ENCODE peak calls at places on chromosomes 2 and 18, in nine cellular contexts. One of them, this sample, is unnamed.
A peak's percentile ranks its signal among the peaks of the same experiment; 100 is the strongest.

GRCh38 chr2:82260521-82260920 is 1956.0 kb upstream of the LRRTM1 start:
- DNase-seq in CD4-positive, alpha-beta T cell: no peak
- DNase-seq in OCI-LY7: no peak
- DNase-seq in A549: no peak
- DNase-seq in endothelial cell: no peak
- DNase-seq in IMR-90: no peak
- DNase-seq in nephron progenitor cell: no peak
- DNase-seq in hepatocyte: no peak
- DNase-seq in cardiac muscle cell: no peak
- DNase-seq in this sample: no peak

GRCh38 chr2:161990036-161990435 is 84.0 kb downstream of the DPP4 start:
- DNase-seq in CD4-positive, alpha-beta T cell: no peak
- DNase-seq in OCI-LY7: no peak
- DNase-seq in A549: no peak
- DNase-seq in endothelial cell: no peak
- DNase-seq in IMR-90: no peak
- DNase-seq in nephron progenitor cell: no peak
- DNase-seq in hepatocyte: no peak
- DNase-seq in cardiac muscle cell: no peak
- DNase-seq in this sample: no peak

GRCh38 chr2:157480182-157480961 is 36.5 kb upstream of the CYTIP start:
- DNase-seq in CD4-positive, alpha-beta T cell: no peak
- DNase-seq in OCI-LY7: no peak
- DNase-seq in A549: no peak
- DNase-seq in endothelial cell: no peak
- DNase-seq in IMR-90: peak; percentile 24
- DNase-seq in nephron progenitor cell: no peak
- DNase-seq in hepatocyte: no peak
- DNase-seq in cardiac muscle cell: no peak
- DNase-seq in this sample: no peak

GRCh38 chr18:79818631-79819030 is 20.9 kb downstream of the KCNG2 start:
- DNase-seq in CD4-positive, alpha-beta T cell: no peak
- DNase-seq in OCI-LY7: no peak
- DNase-seq in A549: no peak
- DNase-seq in endothelial cell: no peak
- DNase-seq in IMR-90: no peak
- DNase-seq in nephron progenitor cell: no peak
- DNase-seq in hepatocyte: no peak
- DNase-seq in cardiac muscle cell: no peak
- DNase-seq in this sample: no peak

GRCh38 chr2:212147921-212148513 is 390.6 kb downstream of the ERBB4 start:
- DNase-seq in CD4-positive, alpha-beta T cell: no peak
- DNase-seq in OCI-LY7: peak; percentile 2
- DNase-seq in A549: no peak
- DNase-seq in endothelial cell: no peak
- DNase-seq in IMR-90: peak; percentile 1
- DNase-seq in nephron progenitor cell: no peak
- DNase-seq in hepatocyte: peak; percentile 18
- DNase-seq in cardiac muscle cell: peak; percentile 19
- DNase-seq in this sample: no peak

GRCh38 chr2:130849896-130850787 is 13.4 kb downstream of the ARHGEF4 start:
- DNase-seq in CD4-positive, alpha-beta T cell: no peak
- DNase-seq in OCI-LY7: no peak
- DNase-seq in A549: no peak
- DNase-seq in endothelial cell: no peak
- DNase-seq in IMR-90: no peak
- DNase-seq in nephron progenitor cell: no peak
- DNase-seq in hepatocyte: no peak
- DNase-seq in cardiac muscle cell: no peak
- DNase-seq in this sample: no peak

GRCh38 chr2:237278593-237278992 is 135.4 kb downstream of the COL6A3 start:
- DNase-seq in CD4-positive, alpha-beta T cell: no peak
- DNase-seq in OCI-LY7: no peak
- DNase-seq in A549: no peak
- DNase-seq in endothelial cell: no peak
- DNase-seq in IMR-90: peak; percentile 73
- DNase-seq in nephron progenitor cell: no peak
- DNase-seq in hepatocyte: no peak
- DNase-seq in cardiac muscle cell: no peak
- DNase-seq in this sample: no peak

GRCh38 chr2:111671426-111672150 is 212.4 kb downstream of the ANAPC1 start:
- DNase-seq in CD4-positive, alpha-beta T cell: no peak
- DNase-seq in OCI-LY7: peak; percentile 35
- DNase-seq in A549: no peak
- DNase-seq in endothelial cell: no peak
- DNase-seq in IMR-90: no peak
- DNase-seq in nephron progenitor cell: no peak
- DNase-seq in hepatocyte: no peak
- DNase-seq in cardiac muscle cell: no peak
- DNase-seq in this sample: no peak

GRCh38 chr2:237424544-237424943 is 10.6 kb upstream of the COL6A3 start:
- DNase-seq in CD4-positive, alpha-beta T cell: no peak
- DNase-seq in OCI-LY7: no peak
- DNase-seq in A549: no peak
- DNase-seq in endothelial cell: no peak
- DNase-seq in IMR-90: no peak
- DNase-seq in nephron progenitor cell: no peak
- DNase-seq in hepatocyte: no peak
- DNase-seq in cardiac muscle cell: no peak
- DNase-seq in this sample: no peak

DNA sequence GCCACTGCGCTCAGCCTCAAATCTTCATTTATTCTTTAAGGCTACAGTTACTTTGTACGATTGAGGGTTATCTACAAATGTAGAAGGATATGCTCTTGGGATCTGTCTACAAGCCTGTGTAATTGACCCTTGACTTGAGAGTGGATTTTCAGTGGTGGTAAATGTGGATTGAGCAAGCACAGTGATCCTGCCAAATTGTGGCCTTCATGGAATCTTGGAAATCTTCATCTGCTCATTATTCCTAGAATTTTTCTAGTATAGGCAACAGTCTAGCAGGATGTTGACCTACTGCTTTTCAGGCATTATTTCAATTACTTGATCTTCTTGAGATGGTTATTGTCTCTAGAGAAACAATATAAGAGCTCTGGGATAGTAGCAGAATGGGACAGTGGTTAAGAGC is 226.1 kb upstream of the REV1 start:
- DNase-seq in CD4-positive, alpha-beta T cell: no peak
- DNase-seq in OCI-LY7: no peak
- DNase-seq in A549: no peak
- DNase-seq in endothelial cell: no peak
- DNase-seq in IMR-90: no peak
- DNase-seq in nephron progenitor cell: no peak
- DNase-seq in hepatocyte: no peak
- DNase-seq in cardiac muscle cell: no peak
- DNase-seq in this sample: no peak
- TF ChIP-seq CTCF in CD4-positive, alpha-beta T cell: no peak
- TF ChIP-seq CTCF in OCI-LY7: no peak
- TF ChIP-seq CTCF in A549: no peak
- TF ChIP-seq CTCF in endothelial cell: no peak
- TF ChIP-seq CTCF in IMR-90: no peak
- TF ChIP-seq CTCF in nephron progenitor cell: no peak
- TF ChIP-seq CTCF in hepatocyte: no peak
- TF ChIP-seq CTCF in cardiac muscle cell: no peak
- TF ChIP-seq CTCF in this sample: no peak

GRCh38 chr2:206783718-206784117 is 18.3 kb downstream of the FASTKD2 start:
- DNase-seq in CD4-positive, alpha-beta T cell: no peak
- DNase-seq in OCI-LY7: no peak
- DNase-seq in A549: no peak
- DNase-seq in endothelial cell: peak; percentile 32
- DNase-seq in IMR-90: no peak
- DNase-seq in nephron progenitor cell: peak; percentile 18
- DNase-seq in hepatocyte: no peak
- DNase-seq in cardiac muscle cell: peak; percentile 23
- DNase-seq in this sample: no peak
- TF ChIP-seq CTCF in CD4-positive, alpha-beta T cell: peak; percentile 23
- TF ChIP-seq CTCF in OCI-LY7: peak; percentile 61
- TF ChIP-seq CTCF in A549: peak; percentile 46
- TF ChIP-seq CTCF in endothelial cell: no peak
- TF ChIP-seq CTCF in IMR-90: peak; percentile 36
- TF ChIP-seq CTCF in nephron progenitor cell: peak; percentile 50
- TF ChIP-seq CTCF in hepatocyte: peak; percentile 40
- TF ChIP-seq CTCF in cardiac muscle cell: peak; percentile 55
- TF ChIP-seq CTCF in this sample: peak; percentile 62

DNA sequence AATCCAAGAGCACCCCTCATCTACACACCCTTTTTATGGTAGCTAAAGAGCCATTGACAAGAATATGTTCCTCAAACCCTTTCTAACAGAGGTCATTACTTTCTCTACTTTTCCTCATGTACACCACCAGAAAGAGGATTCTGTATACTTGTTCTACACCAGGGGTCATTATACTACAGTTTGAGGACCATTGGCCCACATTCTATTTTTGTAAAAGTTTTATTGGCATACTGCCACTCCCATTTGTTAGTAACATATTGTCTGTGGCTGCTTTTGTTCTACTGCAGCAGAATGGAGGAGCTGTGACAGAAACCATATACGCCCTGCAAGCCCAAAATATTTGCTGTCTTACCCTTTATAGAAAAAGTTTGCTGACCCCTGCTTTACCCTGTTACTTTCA is 14.3 kb downstream of the HTR2B start:
- DNase-seq in CD4-positive, alpha-beta T cell: no peak
- DNase-seq in OCI-LY7: no peak
- DNase-seq in A549: no peak
- DNase-seq in endothelial cell: no peak
- DNase-seq in IMR-90: peak; percentile 60
- DNase-seq in nephron progenitor cell: no peak
- DNase-seq in hepatocyte: peak; percentile 24
- DNase-seq in cardiac muscle cell: peak; percentile 14
- DNase-seq in this sample: no peak
- TF ChIP-seq CTCF in CD4-positive, alpha-beta T cell: no peak
- TF ChIP-seq CTCF in OCI-LY7: no peak
- TF ChIP-seq CTCF in A549: no peak
- TF ChIP-seq CTCF in endothelial cell: no peak
- TF ChIP-seq CTCF in IMR-90: peak; percentile 40
- TF ChIP-seq CTCF in nephron progenitor cell: no peak
- TF ChIP-seq CTCF in hepatocyte: peak; percentile 27
- TF ChIP-seq CTCF in cardiac muscle cell: peak; percentile 38
- TF ChIP-seq CTCF in this sample: no peak

GRCh38 chr2:149329470-149330126 is 789 bp upstream of the LYPD6 start:
- DNase-seq in CD4-positive, alpha-beta T cell: no peak
- DNase-seq in OCI-LY7: no peak
- DNase-seq in A549: peak; percentile 51
- DNase-seq in endothelial cell: peak; percentile 58
- DNase-seq in IMR-90: peak; percentile 7
- DNase-seq in nephron progenitor cell: peak; percentile 64
- DNase-seq in hepatocyte: peak; percentile 82
- DNase-seq in cardiac muscle cell: peak; percentile 74
- DNase-seq in this sample: peak; percentile 32

GRCh38 chr2:149331023-149331400 is 625 bp downstream of the LYPD6 start:
- DNase-seq in CD4-positive, alpha-beta T cell: no peak
- DNase-seq in OCI-LY7: no peak
- DNase-seq in A549: no peak
- DNase-seq in endothelial cell: no peak
- DNase-seq in IMR-90: no peak
- DNase-seq in nephron progenitor cell: no peak
- DNase-seq in hepatocyte: peak; percentile 27
- DNase-seq in cardiac muscle cell: peak; percentile 25
- DNase-seq in this sample: peak; percentile 4

GRCh38 chr2:149332364-149332763 is 2.0 kb downstream of the LYPD6 start:
- DNase-seq in CD4-positive, alpha-beta T cell: no peak
- DNase-seq in OCI-LY7: no peak
- DNase-seq in A549: no peak
- DNase-seq in endothelial cell: no peak
- DNase-seq in IMR-90: no peak
- DNase-seq in nephron progenitor cell: no peak
- DNase-seq in hepatocyte: no peak
- DNase-seq in cardiac muscle cell: no peak
- DNase-seq in this sample: no peak

GRCh38 chr2:149330127-149331022 is at the start of gene LYPD6:
- DNase-seq in CD4-positive, alpha-beta T cell: no peak
- DNase-seq in OCI-LY7: no peak
- DNase-seq in A549: peak; percentile 53
- DNase-seq in endothelial cell: peak; percentile 76
- DNase-seq in IMR-90: peak; percentile 52
- DNase-seq in nephron progenitor cell: peak; percentile 84
- DNase-seq in hepatocyte: peak; percentile 92
- DNase-seq in cardiac muscle cell: peak; percentile 95
- DNase-seq in this sample: peak; percentile 60

GRCh38 chr2:149329068-149329467 is 1.3 kb upstream of the LYPD6 start:
- DNase-seq in CD4-positive, alpha-beta T cell: no peak
- DNase-seq in OCI-LY7: no peak
- DNase-seq in A549: no peak
- DNase-seq in endothelial cell: peak; percentile 47
- DNase-seq in IMR-90: no peak
- DNase-seq in nephron progenitor cell: no peak
- DNase-seq in hepatocyte: peak; percentile 13
- DNase-seq in cardiac muscle cell: no peak
- DNase-seq in this sample: peak; percentile 25
- TF ChIP-seq CTCF in CD4-positive, alpha-beta T cell: no peak
- TF ChIP-seq CTCF in OCI-LY7: peak; percentile 34
- TF ChIP-seq CTCF in A549: peak; percentile 27
- TF ChIP-seq CTCF in endothelial cell: peak; percentile 45
- TF ChIP-seq CTCF in IMR-90: peak; percentile 8
- TF ChIP-seq CTCF in nephron progenitor cell: peak; percentile 25
- TF ChIP-seq CTCF in hepatocyte: peak; percentile 38
- TF ChIP-seq CTCF in cardiac muscle cell: peak; percentile 33
- TF ChIP-seq CTCF in this sample: peak; percentile 61

This sample was measured in neural crest cell.